ENCODE peak calls at places on chromosomes 13 and 19, in five cellular contexts. Z is H1, Y is K562, P is HepG2, Q is GM12878. L is an unnamed sample.

GRCh38 chr13:71864981-71865857 is 1.8 kb downstream of the DACH1 start:
- DNase-seq in Q (no peak), Z (peak; percentile 69), Y (no peak), P (no peak), L (no peak)

GRCh38 chr13:46401432-46401831 is 14.4 kb upstream of the RUBCNL start:
- DNase-seq in Z (no peak), Y (no peak), P (no peak), Q (no peak), L (no peak)

GRCh38 chr13:32660227-32660626 is 74.0 kb downstream of the PDS5B start:
- DNase-seq in Y (no peak), Z (no peak), P (no peak), Q (no peak), L (no peak)

GRCh38 chr19:6963937-6964336 is 57.3 kb downstream of the MBD3L2B start:
- DNase-seq in P (no peak), Y (peak; percentile 26), Q (no peak), Z (peak; percentile 43), L (peak; percentile 7)

GRCh38 chr13:85099245-85099644 is 700.0 kb downstream of the SLITRK6 start:
- DNase-seq in P (no peak), Z (no peak), Q (no peak), Y (no peak), L (no peak)

GRCh38 chr19:29587518-29587986 is 18.5 kb upstream of the POP4 start:
- DNase-seq in Z (no peak), P (no peak), Y (no peak), Q (peak; percentile 76), L (no peak)

GRCh38 chr13:43229506-43229905 is 206.1 kb downstream of the DNAJC15 start:
- DNase-seq in Y (no peak), Q (no peak), Z (no peak), P (no peak), L (no peak)

GRCh38 chr19:41324921-41325639 is 15.1 kb downstream of the CCDC97 start:
- DNase-seq in Q (no peak), P (peak; percentile 82), Y (peak; percentile 87), Z (peak; percentile 83), L (no peak)

GRCh38 chr13:100269837-100270236 is 180.9 kb downstream of the PCCA start:
- DNase-seq in P (no peak), Q (no peak), Y (no peak), Z (no peak), L (no peak)

GRCh38 chr13:28396053-28396452 is 98.9 kb downstream of the FLT1 start:
- DNase-seq in P (no peak), Q (no peak), Z (no peak), Y (no peak), L (no peak)

GRCh38 chr19:27654266-27654990 is 1558.5 kb downstream of the UQCRFS1 start:
- DNase-seq in Q (no peak), Y (no peak), Z (no peak), P (no peak), L (no peak)

GRCh38 chr19:13033819-13034611 is 38.7 kb downstream of the NFIX start:
- DNase-seq in Y (peak; percentile 80), Q (no peak), P (peak; percentile 55), Z (peak; percentile 86), L (peak; percentile 39)

GRCh38 chr19:30799854-30800755 is 427.9 kb downstream of the ZNF536 start:
- DNase-seq in Z (peak; percentile 90), Y (peak; percentile 75), P (peak; percentile 3), Q (no peak), L (no peak)

GRCh38 chr13:27406178-27406939 is 18.1 kb upstream of the GTF3A start:
- DNase-seq in Y (peak; percentile 30), Q (no peak), P (peak; percentile 43), Z (no peak), L (no peak)

GRCh38 chr13:110479648-110480047 is 81.9 kb downstream of the RAB20 start:
- DNase-seq in Q (no peak), Y (no peak), P (no peak), Z (no peak), L (no peak)

GRCh38 chr19:21092107-21092506 is 10.1 kb downstream of the ZNF714 start:
- DNase-seq in Y (no peak), Z (no peak), Q (no peak), P (peak; percentile 33), L (no peak)

GRCh38 chr13:81048026-81048461 is 707.1 kb upstream of the SPRY2 start:
- DNase-seq in Q (peak; percentile 21), Z (no peak), Y (no peak), P (no peak), L (no peak)

GRCh38 chr19:48698046-48698445 is 2.3 kb downstream of the FUT2 start:
- DNase-seq in P (no peak), Z (no peak), Q (no peak), Y (peak; percentile 66), L (no peak)

GRCh38 chr19:35314858-35315470 is 14.0 kb upstream of the CD22 start:
- DNase-seq in Y (no peak), Z (no peak), P (no peak), Q (no peak), L (no peak)

GRCh38 chr13:72643339-72643989 is 84.0 kb downstream of the MZT1 start:
- DNase-seq in Q (no peak), Y (peak; percentile 13), P (peak; percentile 41), Z (peak; percentile 63), L (peak; percentile 33)

GRCh38 chr19:6018786-6019185 is 40.8 kb upstream of the RANBP3 start:
- DNase-seq in Q (no peak), P (no peak), Y (peak; percentile 70), Z (peak; percentile 69), L (no peak)

GRCh38 chr19:1852294-1852646 is 4.0 kb upstream of the REXO1 start:
- DNase-seq in Y (no peak), Z (no peak), P (no peak), Q (no peak), L (no peak)

DNA sequence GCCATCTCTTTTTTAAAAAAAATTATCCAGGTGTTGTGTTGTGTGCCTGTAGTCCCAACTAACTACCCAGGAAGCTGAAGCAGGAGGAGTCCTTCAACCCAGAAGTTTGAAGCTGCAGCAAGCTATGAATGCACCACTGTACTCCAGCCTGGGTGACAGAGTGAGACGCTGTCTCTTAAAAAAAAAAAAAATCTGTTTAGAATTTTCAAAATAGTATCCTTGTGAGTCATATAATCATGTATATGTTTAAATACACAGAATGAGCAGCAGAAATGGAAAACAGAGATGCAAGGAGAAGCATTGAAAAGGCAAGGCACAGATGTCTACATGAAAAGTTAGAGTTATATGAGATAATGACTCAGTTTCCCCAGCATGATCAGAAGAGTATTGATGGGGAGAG is 31.2 kb downstream of the SYDE1 start:
- DNase-seq in Z (no peak), Y (no peak), Q (no peak), P (no peak), L (no peak)
- H2AFZ ChIP-seq in Z (no peak overlapping the region), Y (no peak overlapping the region), Q (no peak overlapping the region), P (no peak overlapping the region), L (no peak overlapping the region)

DNA sequence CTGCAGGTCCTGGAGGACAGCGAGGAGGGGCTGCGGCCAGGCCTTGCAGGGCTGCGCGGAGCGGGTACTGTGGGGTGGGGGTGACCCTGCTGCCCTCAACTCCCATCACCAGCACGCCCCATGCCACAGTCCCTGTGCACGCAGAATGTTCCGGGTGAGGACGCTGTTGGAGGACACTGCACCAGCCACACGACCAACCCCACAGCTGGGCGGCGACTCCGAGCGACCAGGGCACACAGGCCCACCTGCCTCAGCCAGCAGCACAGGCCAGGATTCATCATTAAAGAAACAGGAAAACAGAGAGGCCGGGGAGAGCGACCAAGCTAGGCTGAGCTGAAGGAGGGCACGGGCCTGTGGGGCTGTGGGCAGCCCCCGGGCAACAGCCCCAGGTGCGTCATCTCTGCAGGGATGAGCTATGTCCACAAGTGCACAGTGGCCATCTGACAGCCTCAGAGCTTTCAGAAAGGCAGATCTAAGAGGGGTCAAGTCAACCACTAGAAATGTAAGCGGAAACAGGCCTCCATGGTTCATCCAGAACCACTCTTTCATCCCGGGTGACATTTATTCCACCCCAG is 1.6 kb downstream of the GAS6 start:
- DNase-seq in P (no peak), Z (peak; percentile 50), Y (no peak), Q (no peak), L (no peak)
- TF ChIP-seq ATF3 in P (no peak), Z (no peak), Y (no peak), Q (no peak), L (no peak)

DNA sequence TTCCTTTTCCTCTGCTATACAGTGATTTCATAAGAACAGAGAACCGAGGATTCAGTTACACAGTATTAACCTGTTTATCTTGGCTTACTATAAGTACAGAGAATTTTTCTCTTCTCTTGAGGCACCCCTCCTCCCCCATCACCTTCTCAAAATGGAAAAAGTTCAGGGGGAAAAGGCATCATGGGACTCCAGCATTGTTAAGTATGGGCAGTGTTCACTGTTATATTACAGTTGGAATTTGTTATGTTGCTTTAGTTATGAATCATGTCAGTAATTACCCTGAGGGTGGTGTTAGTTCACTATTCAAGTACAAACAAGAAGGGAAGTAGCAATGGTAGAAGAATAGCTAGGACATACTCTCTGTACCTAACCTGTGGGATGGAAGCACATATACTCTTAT is 12.1 kb downstream of the LPAR6 start:
- DNase-seq in Y (no peak), P (no peak), Q (peak; percentile 25), Z (no peak), L (no peak)
- TF ChIP-seq CEBPB in Y (no peak), P (no peak), Q (no peak), Z (no peak), L (no peak)

GRCh38 chr13:59776924-59777690 is 386.6 kb downstream of the DIAPH3 start:
- DNase-seq in P (no peak), Y (no peak), Q (peak; percentile 17), Z (no peak), L (no peak)
- H2AFZ ChIP-seq in P (no peak overlapping the region), Y (no peak overlapping the region), Q (peak overlapping the region; percentile 23), Z (no peak overlapping the region), L (no peak overlapping the region)

GRCh38 chr19:3133793-3134116 is 2.1 kb upstream of the GNA15 start:
- DNase-seq in Z (no peak), Y (no peak), P (no peak), Q (no peak), L (no peak)

GRCh38 chr19:3136684-3137055 is 837 bp downstream of the GNA15 start:
- DNase-seq in Z (no peak), Y (no peak), Q (no peak), P (no peak), L (no peak)

GRCh38 chr19:3131168-3131567 is 4.7 kb upstream of the GNA15 start:
- DNase-seq in Y (no peak), Z (no peak), Q (no peak), P (no peak), L (no peak)

GRCh38 chr19:3135961-3136683 is at the start of gene GNA15:
- DNase-seq in Q (no peak), Z (no peak), P (no peak), Y (no peak), L (no peak)

GRCh38 chr19:3132971-3133792 is 2.7 kb upstream of the GNA15 start:
- DNase-seq in Y (peak; percentile 62), P (no peak), Q (peak; percentile 85), Z (no peak), L (no peak)
- TF ChIP-seq ATF3 in Y (no peak), P (no peak), Q (no peak), Z (no peak), L (no peak)

GRCh38 chr19:11539495-11540365 is 1.1 kb downstream of the CNN1 start:
- DNase-seq in Y (peak; percentile 86), Z (peak; percentile 63), P (no peak), Q (no peak), L (no peak)
- TF ChIP-seq CEBPB in Y (no peak), Z (no peak), P (no peak), Q (no peak), L (no peak)

DNA sequence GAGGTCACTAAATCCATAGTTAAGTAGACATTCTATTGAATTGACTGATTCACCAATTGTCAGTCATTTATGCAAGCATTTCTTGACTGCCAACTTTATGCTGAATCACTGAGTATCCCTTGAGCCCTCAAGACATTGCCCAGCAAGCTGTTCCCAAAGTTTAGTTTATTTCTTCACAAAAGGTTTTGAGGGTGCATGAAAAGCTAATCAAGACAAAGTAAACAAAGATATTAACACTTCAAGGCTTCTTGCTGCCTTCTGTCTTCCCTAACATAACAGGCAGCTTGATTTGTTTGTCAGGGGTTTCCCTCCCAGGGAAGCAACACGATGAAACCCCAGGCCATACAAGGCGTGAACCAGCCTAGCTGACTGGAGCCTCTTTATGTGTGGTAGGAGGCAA is 374.4 kb downstream of the SPRY2 start:
- DNase-seq in Y (no peak), Z (no peak), P (no peak), Q (no peak), L (no peak)
- H2AFZ ChIP-seq in Y (no peak overlapping the region), Z (no peak overlapping the region), P (no peak overlapping the region), Q (no peak overlapping the region), L (no peak overlapping the region)

L was measured in HCT116.